ENCODE peak calls at places on chromosomes 7 and 10, in four cellular contexts. Z, Y, O and E are unnamed samples.

GRCh38 chr7:129078455-129078854 is 23.5 kb upstream of the TNPO3 start:
- DNase-seq in Z (no peak), Y (no peak), O (no peak), E (no peak)

GRCh38 chr7:155620497-155620896 is 24.0 kb upstream of the RBM33 start:
- DNase-seq in Z (no peak), Y (no peak), O (no peak), E (no peak)

GRCh38 chr10:113038985-113039384 is 88.9 kb downstream of the TCF7L2 start:
- DNase-seq in Z (no peak), Y (no peak), O (no peak), E (no peak)

GRCh38 chr10:118562877-118563276 is 32.6 kb downstream of the PRLHR start:
- DNase-seq in Z (no peak), Y (no peak), O (no peak), E (no peak)

GRCh38 chr10:85927952-85928677 is 438.5 kb downstream of the GRID1 start:
- DNase-seq in Z (no peak), Y (no peak), O (no peak), E (no peak)

GRCh38 chr7:107856806-107857540 is 34.0 kb upstream of the DLD start:
- DNase-seq in Z (no peak), Y (peak; percentile 18), O (no peak), E (no peak)

GRCh38 chr7:22393825-22394458 is 37.0 kb upstream of the RAPGEF5 start:
- DNase-seq in Z (peak; percentile 3), Y (peak; percentile 14), O (no peak), E (no peak)

GRCh38 chr10:126222736-126223511 is 165.4 kb downstream of the ADAM12 start:
- DNase-seq in Z (peak; percentile 56), Y (peak; percentile 78), O (no peak), E (peak; percentile 65)

GRCh38 chr10:80289451-80290287 is at the start of gene MAT1A:
- DNase-seq in Z (peak; percentile 33), Y (no peak), O (no peak), E (no peak)

GRCh38 chr7:347644-348479 is 57.9 kb downstream of the FOXL3 start:
- DNase-seq in Z (no peak), Y (no peak), O (no peak), E (no peak)

GRCh38 chr7:125663961-125664360 is 734.3 kb upstream of the POT1 start:
- DNase-seq in Z (no peak), Y (no peak), O (no peak), E (no peak)

GRCh38 chr10:78416031-78416800 is 382.6 kb downstream of the RPS24 start:
- DNase-seq in Z (no peak), Y (peak; percentile 52), O (no peak), E (no peak)

GRCh38 chr7:17031903-17032551 is 150.2 kb upstream of the AGR3 start:
- DNase-seq in Z (no peak), Y (no peak), O (no peak), E (no peak)

GRCh38 chr7:40969641-40970040 is 733.2 kb downstream of the INHBA start:
- DNase-seq in Z (no peak), Y (no peak), O (no peak), E (no peak)

GRCh38 chr7:28662236-28662635 is 249.9 kb downstream of the CREB5 start:
- DNase-seq in Z (no peak), Y (no peak), O (no peak), E (no peak)

GRCh38 chr10:98041352-98042043 is 11.1 kb upstream of the CRTAC1 start:
- DNase-seq in Z (peak; percentile 74), Y (peak; percentile 14), O (peak; percentile 10), E (no peak)

GRCh38 chr7:153523320-153524015 is 528.7 kb upstream of the DPP6 start:
- DNase-seq in Z (no peak), Y (no peak), O (no peak), E (no peak)

GRCh38 chr10:126570631-126571170 is 99.8 kb downstream of the C10orf90 start:
- DNase-seq in Z (no peak), Y (peak; percentile 50), O (no peak), E (no peak)

GRCh38 chr7:81715984-81716588 is 53.8 kb downstream of the HGF start:
- DNase-seq in Z (peak; percentile 52), Y (peak; percentile 35), O (no peak), E (no peak)

GRCh38 chr10:68208424-68209042 is 23.4 kb downstream of the ATOH7 start:
- DNase-seq in Z (peak; percentile 84), Y (peak; percentile 55), O (no peak), E (peak; percentile 22)

GRCh38 chr10:11451640-11452260 is 159.7 kb downstream of the USP6NL start:
- DNase-seq in Z (no peak), Y (no peak), O (no peak), E (no peak)

GRCh38 chr7:55074008-55074499 is 55.2 kb downstream of the EGFR start:
- DNase-seq in Z (peak; percentile 72), Y (peak; percentile 88), O (no peak), E (peak; percentile 50)

GRCh38 chr7:158394936-158395335 is 192.7 kb downstream of the PTPRN2 start:
- DNase-seq in Z (no peak), Y (no peak), O (no peak), E (no peak)

GRCh38 chr10:119412831-119413737 is 129.4 kb downstream of the RGS10 start:
- DNase-seq in Z (peak; percentile 40), Y (peak; percentile 23), O (no peak), E (no peak)

GRCh38 chr10:127148933-127149220 is 47.5 kb downstream of the INSYN2A start:
- DNase-seq in Z (peak; percentile 63), Y (peak; percentile 92), O (peak; percentile 43), E (no peak)

GRCh38 chr7:931871-932650 is 22.4 kb downstream of the ADAP1 start:
- DNase-seq in Z (no peak), Y (no peak), O (no peak), E (no peak)

GRCh38 chr10:69415049-69415448 is 1.7 kb downstream of the TACR2 start:
- DNase-seq in Z (no peak), Y (no peak), O (no peak), E (no peak)

GRCh38 chr7:70042533-70042932 is 444.3 kb downstream of the AUTS2 start:
- DNase-seq in Z (peak; percentile 53), Y (peak; percentile 49), O (no peak), E (no peak)

GRCh38 chr7:108420482-108420908 is 35.7 kb downstream of the NRCAM start:
- DNase-seq in Z (peak; percentile 49), Y (peak; percentile 77), O (no peak), E (no peak)

GRCh38 chr10:44427479-44427878 is 42.6 kb upstream of the CXCL12 start:
- DNase-seq in Z (no peak), Y (no peak), O (no peak), E (no peak)

GRCh38 chr10:57657164-57657765 is 610.4 kb downstream of the IPMK start:
- DNase-seq in Z (peak; percentile 66), Y (peak; percentile 22), O (no peak), E (peak; percentile 11)

DNA sequence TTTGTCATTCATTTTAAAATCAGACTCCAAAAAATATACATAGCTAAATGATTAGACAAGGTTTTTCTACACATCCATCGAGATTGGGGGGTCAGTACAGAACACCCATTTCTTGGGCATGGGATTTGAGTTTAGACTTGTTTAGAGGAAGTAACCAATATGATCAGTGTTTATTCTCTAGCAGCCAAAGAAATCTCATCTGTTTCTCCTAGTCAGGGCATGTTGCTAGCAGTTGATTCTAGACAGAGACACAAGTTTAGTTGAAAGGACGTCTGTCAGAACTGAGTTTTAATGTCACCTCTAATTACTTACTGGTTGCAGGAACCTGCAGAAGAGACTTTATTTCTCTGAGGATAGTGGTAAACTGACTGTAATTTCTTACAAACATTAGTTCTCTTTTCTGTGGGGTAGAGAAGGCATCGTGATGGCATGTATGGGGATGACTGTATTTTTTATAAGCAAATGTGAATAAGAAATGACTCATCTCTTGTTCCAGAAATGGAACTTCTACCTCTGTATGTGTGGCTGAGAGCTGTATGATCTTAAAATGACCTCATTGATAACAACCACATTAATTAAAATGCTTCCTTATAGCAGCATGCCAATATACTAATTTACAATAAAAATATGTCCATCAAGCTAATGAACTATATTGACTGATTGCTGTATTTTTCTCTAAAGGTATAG is 30.6 kb upstream of the RHOBTB1 start:
- DNase-seq in Z (no peak), Y (peak; percentile 56), O (no peak), E (no peak)
- TF ChIP-seq CTCF in Z (no peak), Y (no peak), O (no peak), E (no peak)

DNA sequence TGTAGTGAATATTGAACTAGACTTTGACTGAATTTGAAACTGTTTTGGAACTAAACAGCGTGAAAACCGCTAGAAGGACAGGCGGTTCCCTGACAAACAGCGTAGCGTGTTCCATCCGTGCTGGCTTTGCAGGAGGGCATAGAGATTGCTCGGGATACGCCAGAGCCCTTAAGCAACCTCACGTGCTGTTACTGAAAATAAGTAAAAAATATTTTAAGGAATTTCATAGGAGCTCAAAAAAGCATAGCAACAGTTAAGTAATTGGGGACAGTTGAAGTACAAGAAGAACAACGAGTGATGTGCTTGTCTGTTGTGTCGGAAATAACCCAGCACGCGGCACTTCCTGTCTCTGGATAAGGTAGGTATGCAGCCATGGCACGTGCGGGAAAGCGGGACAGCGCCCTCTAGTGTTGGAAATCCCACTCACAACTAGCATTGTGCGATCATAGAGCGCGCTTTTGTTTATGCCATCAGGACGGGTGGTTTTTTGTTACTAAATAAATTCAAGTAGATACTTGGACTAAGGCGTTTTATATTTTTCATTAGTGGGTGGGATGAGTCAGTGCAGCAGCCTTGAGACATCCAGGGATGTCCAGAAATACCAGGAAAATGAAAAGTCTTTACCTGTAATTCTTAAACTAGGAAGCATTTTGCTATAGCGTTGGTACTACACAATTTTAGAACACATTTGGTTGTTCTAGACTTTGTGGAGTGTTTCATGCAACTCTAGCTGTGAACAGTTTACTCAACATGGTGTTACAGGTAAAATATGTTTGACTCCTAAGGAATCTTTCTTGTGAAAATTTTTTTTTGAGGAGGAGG is 50.4 kb downstream of the DNAJB6 start:
- DNase-seq in Z (peak; percentile 95), Y (peak; percentile 62), O (peak; percentile 54), E (no peak)
- H3K4me3 ChIP-seq in Z (no peak overlapping the region), Y (no peak overlapping the region), O (no peak overlapping the region), E (no peak overlapping the region)

GRCh38 chr7:150513758-150514157 is 914 bp upstream of the GIMAP7 start:
- DNase-seq in Z (no peak), Y (no peak), O (no peak), E (no peak)

GRCh38 chr7:150515752-150516151 is 1.1 kb downstream of the GIMAP7 start:
- DNase-seq in Z (no peak), Y (no peak), O (no peak), E (no peak)

GRCh38 chr7:150515248-150515647 is 576 bp downstream of the GIMAP7 start:
- DNase-seq in Z (no peak), Y (no peak), O (no peak), E (no peak)

GRCh38 chr7:150516956-150517355 is 2.3 kb downstream of the GIMAP7 start:
- DNase-seq in Z (no peak), Y (no peak), O (no peak), E (no peak)

DNA sequence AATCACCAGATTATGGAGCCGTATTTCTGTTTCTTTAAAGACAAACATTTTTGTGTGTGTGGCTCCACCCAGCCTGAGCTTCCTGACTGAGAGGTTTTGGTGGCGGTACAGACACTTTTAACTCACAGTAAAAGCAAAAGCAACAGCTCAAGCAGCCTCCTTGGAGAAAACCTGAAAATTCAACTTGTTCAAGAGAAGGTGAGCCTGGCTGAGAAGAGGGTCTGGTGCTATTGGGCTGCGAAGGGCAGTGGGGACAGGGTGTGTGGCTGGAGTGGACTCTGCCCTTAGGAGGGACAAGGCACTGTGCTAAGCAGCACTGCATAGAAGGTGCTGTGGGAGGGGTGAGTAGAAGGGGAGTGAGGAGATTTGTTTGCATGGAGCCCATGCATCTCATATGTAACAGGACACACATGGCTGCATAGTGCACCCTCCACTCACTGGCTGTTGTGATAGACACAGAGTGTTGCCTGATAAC is at the start of gene GIMAP7:
- DNase-seq in Z (no peak), Y (no peak), O (no peak), E (no peak)
- TF ChIP-seq CTCF in Z (no peak), Y (no peak), O (no peak), E (no peak)

GRCh38 chr10:95416270-95416669 is 125.5 kb upstream of the PDLIM1 start:
- DNase-seq in Z (no peak), Y (no peak), O (no peak), E (no peak)
- H3K4me3 ChIP-seq in Z (no peak overlapping the region), Y (no peak overlapping the region), O (no peak overlapping the region), E (no peak overlapping the region)